ENCODE peak calls at places on chromosome 11, in six cellular contexts. One of them, this sample, is unnamed.

GRCh38 chr11:120244966-120245365 is 5.0 kb downstream of the POU2F3 start:
- DNase-seq in lower lobe of right lung: no peak
- DNase-seq in GM23338: no peak
- DNase-seq in RWPE1: no peak
- DNase-seq in upper lobe of right lung: no peak
- DNase-seq in cardiac fibroblast: no peak
- DNase-seq in this sample: no peak

GRCh38 chr11:17532814-17533213 is 11.4 kb downstream of the USH1C start:
- DNase-seq in lower lobe of right lung: no peak
- DNase-seq in cardiac fibroblast: no peak
- DNase-seq in RWPE1: no peak
- DNase-seq in GM23338: no peak
- DNase-seq in upper lobe of right lung: no peak
- DNase-seq in this sample: no peak

GRCh38 chr11:108824601-108825000 is 159.7 kb downstream of the DDX10 start:
- DNase-seq in upper lobe of right lung: no peak
- DNase-seq in cardiac fibroblast: peak; percentile 11
- DNase-seq in GM23338: no peak
- DNase-seq in lower lobe of right lung: no peak
- DNase-seq in RWPE1: no peak
- DNase-seq in this sample: no peak

GRCh38 chr11:1442163-1442562 is 44.4 kb downstream of the MOB2 start:
- DNase-seq in RWPE1: peak; percentile 47
- DNase-seq in cardiac fibroblast: peak; percentile 23
- DNase-seq in GM23338: peak; percentile 68
- DNase-seq in upper lobe of right lung: no peak
- DNase-seq in lower lobe of right lung: no peak
- DNase-seq in this sample: peak; percentile 65

GRCh38 chr11:64339754-64340408 is at the start of gene CCDC88B:
- DNase-seq in GM23338: no peak
- DNase-seq in RWPE1: no peak
- DNase-seq in lower lobe of right lung: peak; percentile 90
- DNase-seq in upper lobe of right lung: peak; percentile 86
- DNase-seq in cardiac fibroblast: no peak
- DNase-seq in this sample: peak; percentile 89

GRCh38 chr11:77375114-77375513 is 73.6 kb upstream of the GDPD4 start:
- DNase-seq in upper lobe of right lung: no peak
- DNase-seq in GM23338: no peak
- DNase-seq in lower lobe of right lung: no peak
- DNase-seq in cardiac fibroblast: peak; percentile 8
- DNase-seq in RWPE1: no peak
- DNase-seq in this sample: no peak

GRCh38 chr11:65625628-65626342 is 10.2 kb downstream of the PCNX3 start:
- DNase-seq in cardiac fibroblast: peak; percentile 51
- DNase-seq in RWPE1: no peak
- DNase-seq in lower lobe of right lung: peak; percentile 81
- DNase-seq in GM23338: peak; percentile 75
- DNase-seq in upper lobe of right lung: peak; percentile 83
- DNase-seq in this sample: peak; percentile 73

GRCh38 chr11:114909866-114910265 is 231.5 kb downstream of the NXPE2 start:
- DNase-seq in upper lobe of right lung: no peak
- DNase-seq in RWPE1: no peak
- DNase-seq in GM23338: peak; percentile 57
- DNase-seq in lower lobe of right lung: no peak
- DNase-seq in cardiac fibroblast: no peak
- DNase-seq in this sample: no peak

GRCh38 chr11:66886671-66887221 is 29.9 kb downstream of the LRFN4 start:
- DNase-seq in GM23338: no peak
- DNase-seq in lower lobe of right lung: no peak
- DNase-seq in upper lobe of right lung: no peak
- DNase-seq in RWPE1: no peak
- DNase-seq in cardiac fibroblast: peak; percentile 86
- DNase-seq in this sample: no peak

GRCh38 chr11:130422251-130422995 is 6.0 kb downstream of the ADAMTS8 start:
- DNase-seq in cardiac fibroblast: no peak
- DNase-seq in upper lobe of right lung: no peak
- DNase-seq in GM23338: no peak
- DNase-seq in lower lobe of right lung: no peak
- DNase-seq in RWPE1: no peak
- DNase-seq in this sample: no peak

GRCh38 chr11:70067036-70067435 is 11.1 kb upstream of the ANO1 start:
- DNase-seq in lower lobe of right lung: no peak
- DNase-seq in GM23338: no peak
- DNase-seq in upper lobe of right lung: no peak
- DNase-seq in cardiac fibroblast: no peak
- DNase-seq in RWPE1: no peak
- DNase-seq in this sample: no peak

GRCh38 chr11:46537121-46537520 is 56.7 kb downstream of the AMBRA1 start:
- DNase-seq in RWPE1: no peak
- DNase-seq in upper lobe of right lung: no peak
- DNase-seq in GM23338: peak; percentile 74
- DNase-seq in lower lobe of right lung: no peak
- DNase-seq in cardiac fibroblast: peak; percentile 27
- DNase-seq in this sample: no peak

GRCh38 chr11:72613977-72614376 is 60.2 kb downstream of the PDE2A start:
- DNase-seq in GM23338: no peak
- DNase-seq in lower lobe of right lung: peak; percentile 81
- DNase-seq in cardiac fibroblast: no peak
- DNase-seq in RWPE1: no peak
- DNase-seq in upper lobe of right lung: peak; percentile 83
- DNase-seq in this sample: peak; percentile 78

GRCh38 chr11:73157141-73158010 is 15.3 kb upstream of the FCHSD2 start:
- DNase-seq in lower lobe of right lung: peak; percentile 63
- DNase-seq in upper lobe of right lung: peak; percentile 68
- DNase-seq in RWPE1: no peak
- DNase-seq in cardiac fibroblast: peak; percentile 83
- DNase-seq in GM23338: no peak
- DNase-seq in this sample: peak; percentile 63

GRCh38 chr11:79314906-79315689 is 125.7 kb downstream of the TENM4 start:
- DNase-seq in cardiac fibroblast: peak; percentile 5
- DNase-seq in GM23338: peak; percentile 82
- DNase-seq in upper lobe of right lung: no peak
- DNase-seq in RWPE1: peak; percentile 9
- DNase-seq in lower lobe of right lung: no peak
- DNase-seq in this sample: no peak

GRCh38 chr11:134346101-134346975 is 14.6 kb downstream of the GLB1L2 start:
- DNase-seq in cardiac fibroblast: no peak
- DNase-seq in GM23338: no peak
- DNase-seq in lower lobe of right lung: no peak
- DNase-seq in upper lobe of right lung: no peak
- DNase-seq in RWPE1: no peak
- DNase-seq in this sample: no peak

GRCh38 chr11:37748641-37749040 is 1150.6 kb upstream of the RAG2 start:
- DNase-seq in GM23338: no peak
- DNase-seq in upper lobe of right lung: no peak
- DNase-seq in cardiac fibroblast: no peak
- DNase-seq in lower lobe of right lung: no peak
- DNase-seq in RWPE1: no peak
- DNase-seq in this sample: no peak

GRCh38 chr11:94059065-94059464 is 37.9 kb downstream of the HEPHL1 start:
- DNase-seq in GM23338: no peak
- DNase-seq in lower lobe of right lung: no peak
- DNase-seq in upper lobe of right lung: no peak
- DNase-seq in RWPE1: no peak
- DNase-seq in cardiac fibroblast: no peak
- DNase-seq in this sample: no peak

GRCh38 chr11:34084637-34085036 is 20.8 kb upstream of the NAT10 start:
- DNase-seq in GM23338: no peak
- DNase-seq in upper lobe of right lung: no peak
- DNase-seq in cardiac fibroblast: no peak
- DNase-seq in RWPE1: no peak
- DNase-seq in lower lobe of right lung: no peak
- DNase-seq in this sample: no peak

GRCh38 chr11:63762662-63763505 is 5.7 kb downstream of the ZFTA start:
- DNase-seq in GM23338: peak; percentile 71
- DNase-seq in upper lobe of right lung: no peak
- DNase-seq in RWPE1: no peak
- DNase-seq in cardiac fibroblast: peak; percentile 48
- DNase-seq in lower lobe of right lung: no peak
- DNase-seq in this sample: peak; percentile 23

GRCh38 chr11:115065314-115065713 is 387.0 kb downstream of the NXPE2 start:
- DNase-seq in RWPE1: no peak
- DNase-seq in cardiac fibroblast: no peak
- DNase-seq in upper lobe of right lung: no peak
- DNase-seq in GM23338: no peak
- DNase-seq in lower lobe of right lung: no peak
- DNase-seq in this sample: no peak

GRCh38 chr11:83292709-83293435 is 6.7 kb upstream of the CCDC90B start:
- DNase-seq in lower lobe of right lung: no peak
- DNase-seq in RWPE1: peak; percentile 66
- DNase-seq in cardiac fibroblast: peak; percentile 78
- DNase-seq in upper lobe of right lung: no peak
- DNase-seq in GM23338: peak; percentile 95
- DNase-seq in this sample: peak; percentile 40

GRCh38 chr11:64355078-64355940 is 3.7 kb upstream of the RPS6KA4 start:
- DNase-seq in lower lobe of right lung: peak; percentile 83
- DNase-seq in RWPE1: peak; percentile 81
- DNase-seq in upper lobe of right lung: peak; percentile 90
- DNase-seq in GM23338: peak; percentile 91
- DNase-seq in cardiac fibroblast: peak; percentile 87
- DNase-seq in this sample: peak; percentile 85

GRCh38 chr11:85809881-85810280 is 1.1 kb downstream of the SYTL2 start:
- DNase-seq in cardiac fibroblast: no peak
- DNase-seq in lower lobe of right lung: no peak
- DNase-seq in GM23338: peak; percentile 54
- DNase-seq in upper lobe of right lung: no peak
- DNase-seq in RWPE1: no peak
- DNase-seq in this sample: no peak
- TF ChIP-seq CTCF in cardiac fibroblast: no peak
- TF ChIP-seq CTCF in lower lobe of right lung: no peak
- TF ChIP-seq CTCF in GM23338: peak; percentile 35
- TF ChIP-seq CTCF in upper lobe of right lung: peak; percentile 17
- TF ChIP-seq CTCF in RWPE1: no peak
- TF ChIP-seq CTCF in this sample: no peak

DNA sequence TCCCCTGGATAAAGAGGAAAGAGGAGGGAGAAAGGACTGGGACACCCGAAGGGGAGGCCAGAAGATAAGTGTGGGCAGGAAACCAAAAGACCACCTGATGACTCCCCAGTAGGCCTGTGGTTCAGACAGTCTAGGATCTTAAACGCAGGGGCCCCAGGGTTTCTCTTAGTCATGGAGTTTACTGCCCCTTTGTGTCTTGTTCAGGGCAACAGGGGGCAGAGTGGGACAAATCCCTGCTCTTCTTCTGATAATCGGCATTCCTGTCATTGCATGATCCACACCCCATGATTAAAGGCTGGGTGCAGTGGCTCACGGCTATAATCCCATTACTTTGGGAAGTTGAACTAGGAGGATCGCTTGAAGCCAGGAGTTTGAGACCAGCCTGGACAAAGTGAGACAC is 4.7 kb upstream of the TMPRSS13 start:
- DNase-seq in RWPE1: no peak
- DNase-seq in GM23338: peak; percentile 33
- DNase-seq in cardiac fibroblast: no peak
- DNase-seq in upper lobe of right lung: no peak
- DNase-seq in lower lobe of right lung: peak; percentile 6
- DNase-seq in this sample: no peak
- TF ChIP-seq CTCF in RWPE1: no peak
- TF ChIP-seq CTCF in GM23338: no peak
- TF ChIP-seq CTCF in cardiac fibroblast: no peak
- TF ChIP-seq CTCF in upper lobe of right lung: no peak
- TF ChIP-seq CTCF in lower lobe of right lung: no peak
- TF ChIP-seq CTCF in this sample: no peak

GRCh38 chr11:43556269-43556668 is 124.3 kb upstream of the HSD17B12 start:
- DNase-seq in upper lobe of right lung: no peak
- DNase-seq in lower lobe of right lung: no peak
- DNase-seq in RWPE1: no peak
- DNase-seq in cardiac fibroblast: no peak
- DNase-seq in GM23338: peak; percentile 27
- DNase-seq in this sample: no peak

GRCh38 chr11:43558056-43558455 is 122.5 kb upstream of the HSD17B12 start:
- DNase-seq in upper lobe of right lung: no peak
- DNase-seq in cardiac fibroblast: no peak
- DNase-seq in lower lobe of right lung: no peak
- DNase-seq in GM23338: no peak
- DNase-seq in RWPE1: no peak
- DNase-seq in this sample: no peak

GRCh38 chr11:43558556-43559127 is 121.9 kb upstream of the HSD17B12 start:
- DNase-seq in RWPE1: no peak
- DNase-seq in lower lobe of right lung: no peak
- DNase-seq in GM23338: no peak
- DNase-seq in upper lobe of right lung: no peak
- DNase-seq in cardiac fibroblast: no peak
- DNase-seq in this sample: no peak

GRCh38 chr11:43556892-43557291 is 123.6 kb upstream of the HSD17B12 start:
- DNase-seq in cardiac fibroblast: no peak
- DNase-seq in GM23338: no peak
- DNase-seq in lower lobe of right lung: no peak
- DNase-seq in RWPE1: no peak
- DNase-seq in upper lobe of right lung: no peak
- DNase-seq in this sample: no peak

DNA sequence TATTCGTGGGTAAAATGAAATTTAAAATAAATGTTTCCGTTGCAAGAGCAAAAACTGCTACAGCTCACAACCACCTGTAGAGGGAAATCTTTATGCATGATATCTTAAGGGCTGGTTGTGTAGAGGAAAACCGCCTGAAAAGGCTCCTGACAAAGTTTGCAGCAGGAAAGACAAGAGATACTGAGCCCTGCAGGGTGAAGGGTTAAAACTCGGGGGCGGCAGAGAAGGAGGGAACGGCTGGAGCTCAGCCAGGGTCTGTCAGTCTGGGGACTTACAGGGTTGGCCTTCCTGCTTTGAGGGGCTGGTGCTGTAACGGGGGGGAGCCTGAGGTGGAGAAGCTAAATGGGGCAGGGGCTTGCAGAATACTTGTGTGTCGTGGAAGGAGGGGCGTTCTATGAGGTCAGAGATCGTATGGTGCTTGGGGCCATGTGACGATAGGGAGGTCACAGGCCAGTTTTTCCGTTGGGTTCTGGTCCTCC is 122.9 kb upstream of the HSD17B12 start:
- DNase-seq in lower lobe of right lung: no peak
- DNase-seq in upper lobe of right lung: no peak
- DNase-seq in GM23338: peak; percentile 67
- DNase-seq in cardiac fibroblast: peak; percentile 19
- DNase-seq in RWPE1: no peak
- DNase-seq in this sample: no peak
- TF ChIP-seq CTCF in lower lobe of right lung: no peak
- TF ChIP-seq CTCF in upper lobe of right lung: peak; percentile 16
- TF ChIP-seq CTCF in GM23338: peak; percentile 25
- TF ChIP-seq CTCF in cardiac fibroblast: peak; percentile 24
- TF ChIP-seq CTCF in RWPE1: no peak
- TF ChIP-seq CTCF in this sample: peak; percentile 15

DNA sequence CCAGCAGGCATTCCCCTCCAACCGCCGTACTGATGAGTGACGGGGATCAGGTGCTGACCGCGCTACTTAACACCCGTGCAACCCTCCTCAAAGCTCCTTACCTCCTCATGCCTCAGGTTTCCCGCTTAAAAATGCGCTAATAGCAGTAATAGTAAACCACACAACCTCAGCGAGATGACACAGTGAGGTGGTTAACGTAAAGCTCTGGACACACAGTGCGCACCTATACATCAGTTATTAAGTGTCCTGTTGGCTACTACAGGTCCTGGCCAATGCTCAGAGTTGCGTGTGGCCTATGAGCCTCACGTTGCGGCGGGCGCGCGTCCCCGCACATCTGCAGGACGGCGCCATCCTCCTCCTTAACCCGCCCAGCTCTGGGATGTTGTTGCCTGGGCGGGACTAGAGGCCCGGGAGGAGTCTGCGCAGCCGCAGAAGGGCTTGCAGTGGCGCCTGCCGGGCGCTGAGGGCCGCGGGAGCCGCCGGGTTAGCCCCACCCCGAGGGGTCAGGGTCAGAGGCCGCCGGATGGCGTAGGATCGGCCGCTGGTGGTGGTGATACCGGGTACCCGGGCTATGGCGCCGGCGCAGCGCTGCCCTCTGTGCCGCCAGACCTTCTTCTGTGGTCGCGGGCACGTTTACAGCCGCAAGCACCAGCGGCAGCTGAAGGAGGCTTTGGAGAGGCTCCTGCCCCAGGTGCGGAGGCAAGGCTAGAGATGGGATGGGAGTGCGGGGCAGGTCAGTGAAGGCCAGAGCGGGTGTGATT is at the start of gene CENATAC:
- DNase-seq in cardiac fibroblast: peak; percentile 90
- DNase-seq in RWPE1: peak; percentile 99
- DNase-seq in lower lobe of right lung: peak; percentile 98
- DNase-seq in GM23338: peak; percentile 97
- DNase-seq in upper lobe of right lung: peak; percentile 99
- DNase-seq in this sample: peak; percentile 98
- TF ChIP-seq CTCF in cardiac fibroblast: no peak
- TF ChIP-seq CTCF in RWPE1: no peak
- TF ChIP-seq CTCF in lower lobe of right lung: peak; percentile 23
- TF ChIP-seq CTCF in GM23338: no peak
- TF ChIP-seq CTCF in upper lobe of right lung: peak; percentile 24
- TF ChIP-seq CTCF in this sample: no peak

This sample was measured in GM13977.